ENCODE peak calls at places on chromosomes 11 and 22, in six cellular contexts. C, O, H, W, V and G are unnamed samples.

GRCh38 chr22:49298834-49299750 is 528.6 kb downstream of the BRD1 start:
- DNase-seq in V (no peak), O (peak), W (no peak), H (no peak), C (no peak), G (peak)

GRCh38 chr11:72872012-72872411 is 57.8 kb downstream of the ATG16L2 start:
- DNase-seq in W (no peak), V (no peak), C (no peak), O (no peak), H (no peak), G (no peak)

GRCh38 chr11:65849366-65849765 is 8.6 kb downstream of the CFL1 start:
- DNase-seq in C (no peak), W (no peak), O (no peak), H (no peak), V (no peak), G (no peak)

GRCh38 chr11:102546923-102547471 is 16.4 kb upstream of the MMP7 start:
- DNase-seq in C (peak), V (no peak), W (no peak), H (no peak), O (no peak), G (peak)

GRCh38 chr11:107044503-107044902 is 26.2 kb upstream of the GUCY1A2 start:
- DNase-seq in V (no peak), O (no peak), H (no peak), W (no peak), C (peak), G (no peak)

GRCh38 chr22:37601540-37602442 is 6.8 kb upstream of the GGA1 start:
- DNase-seq in H (no peak), V (no peak), O (no peak), C (peak), W (no peak), G (peak)

GRCh38 chr11:6594142-6594768 is 9.2 kb downstream of the RRP8 start:
- DNase-seq in O (no peak), C (no peak), H (no peak), W (no peak), V (no peak), G (no peak)

GRCh38 chr11:130478204-130478701 is 29.8 kb downstream of the ADAMTS15 start:
- DNase-seq in H (peak), V (peak), O (no peak), C (no peak), W (no peak), G (peak)

GRCh38 chr11:130407978-130408377 is 20.4 kb downstream of the ADAMTS8 start:
- DNase-seq in O (no peak), V (no peak), H (no peak), C (no peak), W (no peak), G (no peak)

GRCh38 chr22:37741312-37741795 is 44.5 kb downstream of the TRIOBP start:
- DNase-seq in H (peak), W (peak), C (peak), O (no peak), V (peak), G (no peak)

GRCh38 chr22:27046126-27046525 is 388.7 kb downstream of the MIAT start:
- DNase-seq in C (no peak), W (no peak), H (no peak), V (no peak), O (no peak), G (no peak)

GRCh38 chr11:34427171-34427805 is 11.4 kb upstream of the CAT start:
- DNase-seq in V (no peak), H (no peak), O (no peak), C (peak), W (no peak), G (no peak)

GRCh38 chr11:69086152-69086551 is 37.4 kb downstream of the TPCN2 start:
- DNase-seq in H (peak), O (no peak), W (no peak), C (peak), V (no peak), G (no peak)

GRCh38 chr22:31818481-31819392 is 64.9 kb downstream of the DEPDC5 start:
- DNase-seq in W (no peak), V (no peak), H (no peak), O (no peak), C (peak), G (no peak)

GRCh38 chr11:70828498-70829159 is 423.7 kb downstream of the SHANK2 start:
- DNase-seq in V (no peak), H (peak), O (no peak), C (no peak), W (no peak), G (no peak)

GRCh38 chr11:1161410-1162152 is 3.8 kb downstream of the MUC5AC start:
- DNase-seq in W (peak), V (no peak), H (peak), C (no peak), O (peak), G (peak)

GRCh38 chr11:68396526-68396925 is 64.0 kb upstream of the PPP6R3 start:
- DNase-seq in W (no peak), H (peak), V (no peak), O (no peak), C (no peak), G (no peak)

GRCh38 chr22:41574847-41575381 is 14.1 kb downstream of the CSDC2 start:
- DNase-seq in C (no peak), W (no peak), O (no peak), H (peak), V (peak), G (peak)

GRCh38 chr22:45053571-45053970 is 43.8 kb upstream of the PHF21B start:
- DNase-seq in O (no peak), W (no peak), V (no peak), H (no peak), C (no peak), G (no peak)

GRCh38 chr11:74981888-74982287 is 6.8 kb upstream of the NEU3 start:
- DNase-seq in C (no peak), V (no peak), W (no peak), H (no peak), O (no peak), G (no peak)

GRCh38 chr11:9594267-9595046 is 21.0 kb downstream of the WEE1 start:
- DNase-seq in C (no peak), V (no peak), H (peak), W (no peak), O (no peak), G (no peak)

GRCh38 chr11:102592634-102593581 is 32.2 kb downstream of the MMP20 start:
- DNase-seq in C (peak), V (no peak), W (no peak), O (no peak), H (no peak), G (no peak)

GRCh38 chr11:14585438-14585837 is 58.2 kb upstream of the PDE3B start:
- DNase-seq in W (no peak), V (no peak), H (no peak), C (no peak), O (no peak), G (no peak)

GRCh38 chr11:11581493-11581880 is 40.3 kb downstream of the GALNT18 start:
- DNase-seq in H (no peak), V (no peak), C (no peak), O (no peak), W (no peak), G (no peak)

GRCh38 chr22:41078975-41079374 is 13.4 kb upstream of the EP300 start:
- DNase-seq in O (no peak), H (no peak), W (no peak), C (no peak), V (no peak), G (no peak)

GRCh38 chr11:61972796-61973602 is 5.6 kb upstream of the FTH1 start:
- DNase-seq in C (no peak), H (peak), O (peak), V (no peak), W (peak), G (no peak)

GRCh38 chr11:47410404-47411264 is 2.2 kb downstream of the SLC39A13 start:
- DNase-seq in O (no peak), H (no peak), V (no peak), C (no peak), W (no peak), G (no peak)

GRCh38 chr11:122081073-122081472 is 34.9 kb downstream of the BLID start:
- DNase-seq in O (no peak), C (no peak), V (no peak), H (no peak), W (no peak), G (no peak)

DNA sequence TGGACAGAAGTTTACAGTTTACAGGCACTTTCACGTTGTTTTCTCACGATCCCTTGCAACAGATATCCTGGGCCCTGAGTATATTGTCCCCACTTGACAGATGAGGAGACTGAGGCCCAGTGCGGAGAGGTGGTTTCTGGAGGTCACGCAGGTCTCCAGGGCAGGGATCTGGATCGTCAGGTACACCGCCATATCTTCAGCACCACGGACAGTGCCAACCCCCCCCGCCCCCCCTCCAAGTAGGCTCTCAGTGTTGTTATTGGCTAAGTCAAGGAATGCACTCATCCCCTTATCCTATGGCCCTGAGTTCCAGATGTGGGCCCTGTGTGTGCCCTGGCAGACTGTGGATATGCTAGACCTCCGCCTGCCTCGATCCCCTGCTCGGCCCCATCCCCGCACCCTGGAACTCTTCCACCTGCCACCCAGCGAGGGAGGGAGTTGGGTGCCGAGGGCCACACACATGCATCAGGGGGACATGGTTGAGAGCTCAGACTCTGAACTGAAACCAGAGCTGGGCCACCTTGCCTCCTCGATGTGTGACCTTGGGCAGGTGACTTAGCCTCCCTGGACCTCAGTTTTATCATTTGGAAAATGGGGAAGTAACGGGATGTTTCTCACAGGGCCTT is 37.5 kb downstream of the MPPED1 start:
- DNase-seq in O (peak), W (no peak), V (no peak), C (peak), H (peak), G (no peak)
- TF ChIP-seq POLR2A in O (no peak), W (no peak), V (no peak), C (no peak), H (no peak), G (no peak)

GRCh38 chr11:30091728-30092127 is 74.9 kb upstream of the KCNA4 start:
- DNase-seq in O (no peak), V (no peak), W (no peak), H (no peak), C (no peak), G (no peak)
- TF ChIP-seq POLR2A in O (no peak), V (no peak), W (no peak), H (no peak), C (no peak), G (no peak)

GRCh38 chr22:38788016-38788415 is 5.9 kb downstream of the DNAL4 start:
- DNase-seq in O (no peak), C (no peak), V (peak), W (no peak), H (no peak), G (no peak)

GRCh38 chr22:38789606-38790005 is 4.3 kb downstream of the DNAL4 start:
- DNase-seq in V (no peak), O (no peak), C (no peak), W (no peak), H (no peak), G (no peak)

GRCh38 chr22:38786631-38787030 is 7.3 kb downstream of the DNAL4 start:
- DNase-seq in C (no peak), H (no peak), V (no peak), O (no peak), W (no peak), G (no peak)

GRCh38 chr22:38788846-38789245 is 5.1 kb downstream of the DNAL4 start:
- DNase-seq in V (no peak), O (no peak), H (no peak), C (no peak), W (no peak), G (no peak)

GRCh38 chr22:38788417-38788816 is 5.5 kb downstream of the DNAL4 start:
- DNase-seq in H (peak), C (no peak), O (no peak), W (no peak), V (peak), G (no peak)
- TF ChIP-seq POLR2A in H (no peak), C (no peak), O (no peak), W (no peak), V (no peak), G (no peak)

GRCh38 chr11:46120361-46120710 is 918 bp downstream of the PHF21A start:
- DNase-seq in C (no peak), H (peak), W (peak), O (peak), V (peak), G (no peak)

GRCh38 chr11:46120711-46121327 is 435 bp downstream of the PHF21A start:
- DNase-seq in W (peak), O (peak), V (peak), H (no peak), C (peak), G (peak)

GRCh38 chr11:46122955-46123354 is 1.7 kb upstream of the PHF21A start:
- DNase-seq in W (no peak), C (peak), V (no peak), H (no peak), O (no peak), G (no peak)

GRCh38 chr11:46121328-46121723 is at the start of gene PHF21A:
- DNase-seq in V (peak), W (peak), C (peak), H (peak), O (peak), G (peak)

GRCh38 chr11:46121724-46122477 is 647 bp upstream of the PHF21A start:
- DNase-seq in C (peak), O (peak), W (peak), H (peak), V (peak), G (peak)
- TF ChIP-seq POLR2A in C (peak), O (peak), W (peak), H (no peak), V (peak), G (peak)